ENCODE peak calls at places on chromosomes 4 and X, in five cellular contexts. One of them, this sample, is unnamed.

GRCh38 chr4:6494431-6495295 is 22.2 kb upstream of the PPP2R2C start:
- DNase-seq in dorsolateral prefrontal cortex: no peak
- DNase-seq in heart right ventricle: no peak
- DNase-seq in HL-60: no peak
- DNase-seq in neuronal stem cell: no peak
- DNase-seq in this sample: peak; percentile 75

GRCh38 chr4:168153596-168154440 is 61.5 kb downstream of the ANXA10 start:
- DNase-seq in dorsolateral prefrontal cortex: peak; percentile 79
- DNase-seq in HL-60: peak; percentile 67
- DNase-seq in heart right ventricle: peak; percentile 63
- DNase-seq in neuronal stem cell: peak; percentile 49
- DNase-seq in this sample: peak; percentile 63

GRCh38 chr4:178812866-178813265 is 1370.6 kb upstream of the AGA start:
- DNase-seq in neuronal stem cell: no peak
- DNase-seq in HL-60: no peak
- DNase-seq in heart right ventricle: no peak
- DNase-seq in dorsolateral prefrontal cortex: no peak
- DNase-seq in this sample: no peak

GRCh38 chr4:23384741-23385140 is 505.1 kb downstream of the PPARGC1A start:
- DNase-seq in HL-60: no peak
- DNase-seq in heart right ventricle: no peak
- DNase-seq in dorsolateral prefrontal cortex: no peak
- DNase-seq in neuronal stem cell: no peak
- DNase-seq in this sample: no peak

GRCh38 chr4:84897516-84897915 is 69.0 kb downstream of the WDFY3 start:
- DNase-seq in HL-60: no peak
- DNase-seq in neuronal stem cell: no peak
- DNase-seq in heart right ventricle: no peak
- DNase-seq in dorsolateral prefrontal cortex: no peak
- DNase-seq in this sample: no peak

GRCh38 chr4:67941074-67941473 is 22.2 kb downstream of the TMPRSS11A start:
- DNase-seq in dorsolateral prefrontal cortex: no peak
- DNase-seq in heart right ventricle: no peak
- DNase-seq in HL-60: no peak
- DNase-seq in neuronal stem cell: no peak
- DNase-seq in this sample: no peak

GRCh38 chrX:122583526-122583925 is 600.6 kb upstream of the GRIA3 start:
- DNase-seq in heart right ventricle: no peak
- DNase-seq in dorsolateral prefrontal cortex: no peak
- DNase-seq in neuronal stem cell: no peak
- DNase-seq in HL-60: no peak
- DNase-seq in this sample: no peak

GRCh38 chrX:129318375-129318774 is 204.9 kb downstream of the SMARCA1 start:
- DNase-seq in neuronal stem cell: no peak
- DNase-seq in heart right ventricle: no peak
- DNase-seq in HL-60: peak; percentile 21
- DNase-seq in dorsolateral prefrontal cortex: no peak
- DNase-seq in this sample: no peak

GRCh38 chr4:116358633-116359222 is 726.6 kb downstream of the TRAM1L1 start:
- DNase-seq in heart right ventricle: no peak
- DNase-seq in dorsolateral prefrontal cortex: no peak
- DNase-seq in HL-60: peak; percentile 76
- DNase-seq in neuronal stem cell: peak; percentile 36
- DNase-seq in this sample: peak; percentile 83

GRCh38 chr4:72365981-72366380 is 203.0 kb downstream of the ADAMTS3 start:
- DNase-seq in dorsolateral prefrontal cortex: no peak
- DNase-seq in neuronal stem cell: no peak
- DNase-seq in HL-60: no peak
- DNase-seq in heart right ventricle: no peak
- DNase-seq in this sample: no peak

GRCh38 chr4:139675651-139676050 is 10.0 kb downstream of the MGST2 start:
- DNase-seq in neuronal stem cell: no peak
- DNase-seq in dorsolateral prefrontal cortex: no peak
- DNase-seq in heart right ventricle: no peak
- DNase-seq in HL-60: peak; percentile 60
- DNase-seq in this sample: no peak
- H3K4me3 ChIP-seq in neuronal stem cell: no peak overlapping the region
- H3K4me3 ChIP-seq in dorsolateral prefrontal cortex: no peak overlapping the region
- H3K4me3 ChIP-seq in heart right ventricle: no peak overlapping the region
- H3K4me3 ChIP-seq in HL-60: no peak overlapping the region
- H3K4me3 ChIP-seq in this sample: no peak overlapping the region

DNA sequence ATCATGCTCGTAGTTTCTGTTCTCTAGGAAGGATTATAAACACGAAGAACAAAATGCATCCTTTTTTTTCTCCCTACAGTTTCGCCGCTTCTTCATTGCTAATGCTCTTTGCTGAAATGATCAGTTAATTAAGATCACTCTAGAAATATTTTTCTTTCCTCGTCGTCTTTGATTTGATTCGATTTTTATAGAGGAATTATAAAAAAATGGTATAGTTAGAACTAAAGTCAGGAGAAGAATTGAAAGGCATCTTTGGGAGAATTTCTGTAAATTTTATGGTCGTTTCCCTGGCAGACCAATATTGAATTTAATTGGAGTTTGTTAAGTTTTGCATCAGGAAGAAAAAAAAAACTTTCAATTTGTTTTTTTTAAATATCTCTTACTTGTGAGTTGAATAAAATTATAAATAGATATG is 1.1 kb upstream of the NKX3-2 start:
- DNase-seq in heart right ventricle: no peak
- DNase-seq in HL-60: no peak
- DNase-seq in dorsolateral prefrontal cortex: no peak
- DNase-seq in neuronal stem cell: no peak
- DNase-seq in this sample: no peak
- H3K4me3 ChIP-seq in heart right ventricle: peak overlapping the region; percentile 50
- H3K4me3 ChIP-seq in HL-60: peak overlapping the region; percentile 68
- H3K4me3 ChIP-seq in dorsolateral prefrontal cortex: no peak overlapping the region
- H3K4me3 ChIP-seq in neuronal stem cell: no peak overlapping the region
- H3K4me3 ChIP-seq in this sample: no peak overlapping the region

GRCh38 chrX:23331701-23332100 is 2.9 kb upstream of the PTCHD1 start:
- DNase-seq in neuronal stem cell: no peak
- DNase-seq in heart right ventricle: no peak
- DNase-seq in HL-60: no peak
- DNase-seq in dorsolateral prefrontal cortex: no peak
- DNase-seq in this sample: no peak
- H3K4me3 ChIP-seq in neuronal stem cell: no peak overlapping the region
- H3K4me3 ChIP-seq in heart right ventricle: no peak overlapping the region
- H3K4me3 ChIP-seq in HL-60: no peak overlapping the region
- H3K4me3 ChIP-seq in dorsolateral prefrontal cortex: peak overlapping the region; percentile 41
- H3K4me3 ChIP-seq in this sample: no peak overlapping the region

GRCh38 chrX:153495362-153495751 is 577 bp downstream of the BGN start:
- DNase-seq in heart right ventricle: peak; percentile 46
- DNase-seq in dorsolateral prefrontal cortex: no peak
- DNase-seq in neuronal stem cell: no peak
- DNase-seq in HL-60: no peak
- DNase-seq in this sample: peak; percentile 21
- H3K4me3 ChIP-seq in heart right ventricle: peak overlapping the region; percentile 33
- H3K4me3 ChIP-seq in dorsolateral prefrontal cortex: peak overlapping the region; percentile 44
- H3K4me3 ChIP-seq in neuronal stem cell: no peak overlapping the region
- H3K4me3 ChIP-seq in HL-60: no peak overlapping the region
- H3K4me3 ChIP-seq in this sample: no peak overlapping the region

GRCh38 chr4:10006236-10006603 is 15.1 kb downstream of the SLC2A9 start:
- DNase-seq in heart right ventricle: no peak
- DNase-seq in dorsolateral prefrontal cortex: no peak
- DNase-seq in neuronal stem cell: no peak
- DNase-seq in HL-60: peak; percentile 80
- DNase-seq in this sample: peak; percentile 82

GRCh38 chr4:10006604-10007435 is 14.5 kb downstream of the SLC2A9 start:
- DNase-seq in heart right ventricle: no peak
- DNase-seq in neuronal stem cell: no peak
- DNase-seq in HL-60: no peak
- DNase-seq in dorsolateral prefrontal cortex: no peak
- DNase-seq in this sample: no peak

GRCh38 chr4:10007436-10007740 is 13.9 kb downstream of the SLC2A9 start:
- DNase-seq in dorsolateral prefrontal cortex: no peak
- DNase-seq in HL-60: no peak
- DNase-seq in neuronal stem cell: no peak
- DNase-seq in heart right ventricle: no peak
- DNase-seq in this sample: no peak

GRCh38 chr4:10008208-10009005 is 12.9 kb downstream of the SLC2A9 start:
- DNase-seq in neuronal stem cell: no peak
- DNase-seq in dorsolateral prefrontal cortex: no peak
- DNase-seq in HL-60: no peak
- DNase-seq in heart right ventricle: no peak
- DNase-seq in this sample: no peak

GRCh38 chr4:10007772-10008171 is 13.5 kb downstream of the SLC2A9 start:
- DNase-seq in dorsolateral prefrontal cortex: no peak
- DNase-seq in heart right ventricle: no peak
- DNase-seq in neuronal stem cell: no peak
- DNase-seq in HL-60: no peak
- DNase-seq in this sample: no peak
- H3K4me3 ChIP-seq in dorsolateral prefrontal cortex: no peak overlapping the region
- H3K4me3 ChIP-seq in heart right ventricle: no peak overlapping the region
- H3K4me3 ChIP-seq in neuronal stem cell: no peak overlapping the region
- H3K4me3 ChIP-seq in HL-60: no peak overlapping the region
- H3K4me3 ChIP-seq in this sample: no peak overlapping the region

GRCh38 chr4:82425478-82425877 is 4.8 kb downstream of the HNRNPDL start:
- DNase-seq in HL-60: no peak
- DNase-seq in dorsolateral prefrontal cortex: no peak
- DNase-seq in heart right ventricle: no peak
- DNase-seq in neuronal stem cell: no peak
- DNase-seq in this sample: no peak
- H3K4me3 ChIP-seq in HL-60: no peak overlapping the region
- H3K4me3 ChIP-seq in dorsolateral prefrontal cortex: no peak overlapping the region
- H3K4me3 ChIP-seq in heart right ventricle: no peak overlapping the region
- H3K4me3 ChIP-seq in neuronal stem cell: no peak overlapping the region
- H3K4me3 ChIP-seq in this sample: no peak overlapping the region

DNA sequence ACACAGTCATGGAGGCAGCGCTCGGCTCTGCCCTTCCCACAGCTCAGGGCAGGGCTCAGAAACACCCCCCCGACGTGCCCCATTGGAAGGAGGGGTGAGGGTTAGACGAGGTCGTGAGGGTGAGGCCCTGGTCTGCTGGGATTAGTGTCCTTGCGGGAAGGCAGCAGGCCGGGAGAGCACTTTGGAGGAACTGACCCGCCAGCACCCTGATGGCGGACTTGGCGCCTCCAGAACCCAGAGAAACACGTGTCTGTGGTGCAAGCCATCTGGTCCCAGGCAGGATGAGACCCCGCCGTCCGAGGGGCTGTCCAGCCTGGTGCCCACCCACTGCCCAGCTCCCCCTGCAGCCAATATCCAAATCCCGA is 26.3 kb downstream of the TACC3 start:
- DNase-seq in dorsolateral prefrontal cortex: no peak
- DNase-seq in neuronal stem cell: no peak
- DNase-seq in heart right ventricle: no peak
- DNase-seq in HL-60: no peak
- DNase-seq in this sample: no peak
- H3K4me3 ChIP-seq in dorsolateral prefrontal cortex: no peak overlapping the region
- H3K4me3 ChIP-seq in neuronal stem cell: no peak overlapping the region
- H3K4me3 ChIP-seq in heart right ventricle: no peak overlapping the region
- H3K4me3 ChIP-seq in HL-60: no peak overlapping the region
- H3K4me3 ChIP-seq in this sample: no peak overlapping the region

This sample was measured in lower leg skin.